ENCODE peak calls at places on chromosomes 6 and 20, in seven cellular contexts. One of them, this sample, is unnamed.

GRCh38 chr6:55399331-55399730 is 72.1 kb downstream of the GFRAL start:
- DNase-seq in psoas muscle: no peak
- DNase-seq in IMR-90: peak
- DNase-seq in left ventricle myocardium inferior: no peak
- DNase-seq in kidney: no peak
- DNase-seq in DND-41: no peak
- DNase-seq in GM12865: no peak
- DNase-seq in this sample: peak

GRCh38 chr20:55053389-55053788 is 578.0 kb downstream of the DOK5 start:
- DNase-seq in psoas muscle: no peak
- DNase-seq in IMR-90: no peak
- DNase-seq in left ventricle myocardium inferior: no peak
- DNase-seq in kidney: no peak
- DNase-seq in DND-41: no peak
- DNase-seq in GM12865: no peak
- DNase-seq in this sample: no peak

GRCh38 chr6:133568970-133569889 is 319.7 kb upstream of the TCF21 start:
- DNase-seq in psoas muscle: peak
- DNase-seq in IMR-90: peak
- DNase-seq in left ventricle myocardium inferior: no peak
- DNase-seq in kidney: no peak
- DNase-seq in DND-41: no peak
- DNase-seq in GM12865: no peak
- DNase-seq in this sample: peak

GRCh38 chr6:158149641-158150040 is 18.4 kb downstream of the SERAC1 start:
- DNase-seq in psoas muscle: no peak
- DNase-seq in IMR-90: peak
- DNase-seq in left ventricle myocardium inferior: no peak
- DNase-seq in kidney: no peak
- DNase-seq in DND-41: no peak
- DNase-seq in GM12865: no peak
- DNase-seq in this sample: peak

GRCh38 chr6:24565196-24565595 is 70.4 kb downstream of the ALDH5A1 start:
- DNase-seq in psoas muscle: no peak
- DNase-seq in IMR-90: no peak
- DNase-seq in left ventricle myocardium inferior: no peak
- DNase-seq in kidney: no peak
- DNase-seq in DND-41: no peak
- DNase-seq in GM12865: no peak
- DNase-seq in this sample: no peak

GRCh38 chr6:130978660-130979396 is 84.2 kb downstream of the EPB41L2 start:
- DNase-seq in psoas muscle: no peak
- DNase-seq in IMR-90: no peak
- DNase-seq in left ventricle myocardium inferior: no peak
- DNase-seq in kidney: no peak
- DNase-seq in DND-41: no peak
- DNase-seq in GM12865: no peak
- DNase-seq in this sample: no peak

GRCh38 chr6:147223751-147224150 is 19.5 kb downstream of the STXBP5 start:
- DNase-seq in psoas muscle: no peak
- DNase-seq in IMR-90: no peak
- DNase-seq in left ventricle myocardium inferior: no peak
- DNase-seq in kidney: no peak
- DNase-seq in DND-41: no peak
- DNase-seq in GM12865: no peak
- DNase-seq in this sample: no peak

GRCh38 chr6:159981171-159981571 is 12.3 kb downstream of the IGF2R start:
- DNase-seq in psoas muscle: no peak
- DNase-seq in IMR-90: no peak
- DNase-seq in left ventricle myocardium inferior: no peak
- DNase-seq in kidney: no peak
- DNase-seq in DND-41: no peak
- DNase-seq in GM12865: no peak
- DNase-seq in this sample: no peak

GRCh38 chr20:44331201-44331600 is 5.6 kb upstream of the R3HDML start:
- DNase-seq in psoas muscle: no peak
- DNase-seq in IMR-90: no peak
- DNase-seq in left ventricle myocardium inferior: no peak
- DNase-seq in kidney: no peak
- DNase-seq in DND-41: no peak
- DNase-seq in GM12865: no peak
- DNase-seq in this sample: no peak

GRCh38 chr6:35293681-35294080 is 3.9 kb upstream of the DEF6 start:
- DNase-seq in psoas muscle: no peak
- DNase-seq in IMR-90: no peak
- DNase-seq in left ventricle myocardium inferior: no peak
- DNase-seq in kidney: no peak
- DNase-seq in DND-41: no peak
- DNase-seq in GM12865: no peak
- DNase-seq in this sample: no peak

GRCh38 chr6:152976749-152977148 is 6.1 kb downstream of the FBXO5 start:
- DNase-seq in psoas muscle: no peak
- DNase-seq in IMR-90: no peak
- DNase-seq in left ventricle myocardium inferior: no peak
- DNase-seq in kidney: no peak
- DNase-seq in DND-41: no peak
- DNase-seq in GM12865: no peak
- DNase-seq in this sample: no peak

GRCh38 chr6:106509420-106510089 is 119.7 kb downstream of the RTN4IP1 start:
- DNase-seq in psoas muscle: no peak
- DNase-seq in IMR-90: no peak
- DNase-seq in left ventricle myocardium inferior: no peak
- DNase-seq in kidney: no peak
- DNase-seq in DND-41: peak
- DNase-seq in GM12865: peak
- DNase-seq in this sample: peak

GRCh38 chr20:23629542-23630391 is 8.0 kb downstream of the CST3 start:
- DNase-seq in psoas muscle: no peak
- DNase-seq in IMR-90: no peak
- DNase-seq in left ventricle myocardium inferior: no peak
- DNase-seq in kidney: no peak
- DNase-seq in DND-41: no peak
- DNase-seq in GM12865: no peak
- DNase-seq in this sample: no peak

GRCh38 chr6:128827675-128828464 is 55.1 kb upstream of the LAMA2 start:
- DNase-seq in psoas muscle: no peak
- DNase-seq in IMR-90: peak
- DNase-seq in left ventricle myocardium inferior: no peak
- DNase-seq in kidney: no peak
- DNase-seq in DND-41: no peak
- DNase-seq in GM12865: no peak
- DNase-seq in this sample: peak

GRCh38 chr20:45061244-45061643 is 39.7 kb downstream of the KCNS1 start:
- DNase-seq in psoas muscle: no peak
- DNase-seq in IMR-90: peak
- DNase-seq in left ventricle myocardium inferior: no peak
- DNase-seq in kidney: no peak
- DNase-seq in DND-41: no peak
- DNase-seq in GM12865: no peak
- DNase-seq in this sample: peak

DNA sequence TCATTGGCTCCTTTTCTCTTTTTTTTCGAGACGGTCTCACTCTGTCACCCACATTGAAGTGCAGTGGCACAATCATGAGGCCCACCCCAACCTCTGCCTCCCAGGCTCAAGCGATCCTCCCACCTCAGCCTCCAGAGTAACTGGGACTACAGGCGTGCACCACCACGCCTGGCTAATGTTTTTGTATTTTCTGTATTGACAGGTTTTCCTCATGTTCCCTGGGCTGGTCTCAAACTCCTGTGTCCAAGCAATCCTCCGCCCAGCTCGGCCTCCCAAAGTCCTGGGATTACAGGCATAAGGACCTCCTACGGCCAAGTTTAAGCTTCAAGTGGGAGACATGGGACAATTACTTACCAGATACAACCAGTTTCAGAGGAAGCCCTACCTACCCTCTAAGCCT is 9.4 kb upstream of the POU5F1 start:
- DNase-seq in psoas muscle: no peak
- DNase-seq in IMR-90: no peak
- DNase-seq in left ventricle myocardium inferior: no peak
- DNase-seq in kidney: no peak
- DNase-seq in DND-41: no peak
- DNase-seq in GM12865: no peak
- DNase-seq in this sample: no peak
- H3K4me3 ChIP-seq in psoas muscle: peak
- H3K4me3 ChIP-seq in IMR-90: no peak
- H3K4me3 ChIP-seq in left ventricle myocardium inferior: peak
- H3K4me3 ChIP-seq in kidney: peak
- H3K4me3 ChIP-seq in DND-41: no peak
- H3K4me3 ChIP-seq in GM12865: no peak
- H3K4me3 ChIP-seq in this sample: no peak

GRCh38 chr20:2237059-2237458 is 58.7 kb upstream of the TGM3 start:
- DNase-seq in psoas muscle: peak
- DNase-seq in IMR-90: peak
- DNase-seq in left ventricle myocardium inferior: no peak
- DNase-seq in kidney: no peak
- DNase-seq in DND-41: no peak
- DNase-seq in GM12865: no peak
- DNase-seq in this sample: peak
- TF ChIP-seq CTCF in psoas muscle: peak
- TF ChIP-seq CTCF in IMR-90: peak
- TF ChIP-seq CTCF in left ventricle myocardium inferior: no peak
- TF ChIP-seq CTCF in kidney: no peak
- TF ChIP-seq CTCF in DND-41: peak
- TF ChIP-seq CTCF in GM12865: no peak
- TF ChIP-seq CTCF in this sample: no peak

GRCh38 chr20:25194333-25194972 is 1.1 kb upstream of the ENTPD6 start:
- DNase-seq in psoas muscle: no peak
- DNase-seq in IMR-90: no peak
- DNase-seq in left ventricle myocardium inferior: no peak
- DNase-seq in kidney: no peak
- DNase-seq in DND-41: no peak
- DNase-seq in GM12865: no peak
- DNase-seq in this sample: no peak
- H3K4me3 ChIP-seq in psoas muscle: no peak
- H3K4me3 ChIP-seq in IMR-90: no peak
- H3K4me3 ChIP-seq in left ventricle myocardium inferior: peak
- H3K4me3 ChIP-seq in kidney: peak
- H3K4me3 ChIP-seq in DND-41: no peak
- H3K4me3 ChIP-seq in GM12865: no peak
- H3K4me3 ChIP-seq in this sample: no peak

GRCh38 chr6:142443102-142443501 is 141.3 kb downstream of the ADGRG6 start:
- DNase-seq in psoas muscle: no peak
- DNase-seq in IMR-90: no peak
- DNase-seq in left ventricle myocardium inferior: no peak
- DNase-seq in kidney: no peak
- DNase-seq in DND-41: no peak
- DNase-seq in GM12865: no peak
- DNase-seq in this sample: no peak

GRCh38 chr6:142438898-142439297 is 137.1 kb downstream of the ADGRG6 start:
- DNase-seq in psoas muscle: no peak
- DNase-seq in IMR-90: no peak
- DNase-seq in left ventricle myocardium inferior: no peak
- DNase-seq in kidney: no peak
- DNase-seq in DND-41: no peak
- DNase-seq in GM12865: no peak
- DNase-seq in this sample: no peak

GRCh38 chr6:142444388-142444787 is 142.6 kb downstream of the ADGRG6 start:
- DNase-seq in psoas muscle: no peak
- DNase-seq in IMR-90: peak
- DNase-seq in left ventricle myocardium inferior: no peak
- DNase-seq in kidney: no peak
- DNase-seq in DND-41: no peak
- DNase-seq in GM12865: no peak
- DNase-seq in this sample: no peak

GRCh38 chr6:142441716-142442115 is 139.9 kb downstream of the ADGRG6 start:
- DNase-seq in psoas muscle: no peak
- DNase-seq in IMR-90: no peak
- DNase-seq in left ventricle myocardium inferior: no peak
- DNase-seq in kidney: no peak
- DNase-seq in DND-41: no peak
- DNase-seq in GM12865: no peak
- DNase-seq in this sample: no peak

GRCh38 chr6:142440603-142441293 is 138.9 kb downstream of the ADGRG6 start:
- DNase-seq in psoas muscle: no peak
- DNase-seq in IMR-90: no peak
- DNase-seq in left ventricle myocardium inferior: no peak
- DNase-seq in kidney: no peak
- DNase-seq in DND-41: no peak
- DNase-seq in GM12865: no peak
- DNase-seq in this sample: peak
- TF ChIP-seq CTCF in psoas muscle: no peak
- TF ChIP-seq CTCF in IMR-90: no peak
- TF ChIP-seq CTCF in left ventricle myocardium inferior: no peak
- TF ChIP-seq CTCF in kidney: no peak
- TF ChIP-seq CTCF in DND-41: no peak
- TF ChIP-seq CTCF in GM12865: no peak
- TF ChIP-seq CTCF in this sample: no peak

GRCh38 chr20:19887566-19888268 is 129.4 kb upstream of the NAA20 start:
- DNase-seq in psoas muscle: no peak
- DNase-seq in IMR-90: no peak
- DNase-seq in left ventricle myocardium inferior: no peak
- DNase-seq in kidney: no peak
- DNase-seq in DND-41: no peak
- DNase-seq in GM12865: no peak
- DNase-seq in this sample: no peak
- H3K4me3 ChIP-seq in psoas muscle: peak
- H3K4me3 ChIP-seq in IMR-90: peak
- H3K4me3 ChIP-seq in left ventricle myocardium inferior: peak
- H3K4me3 ChIP-seq in kidney: peak
- H3K4me3 ChIP-seq in DND-41: no peak
- H3K4me3 ChIP-seq in GM12865: no peak
- H3K4me3 ChIP-seq in this sample: no peak

DNA sequence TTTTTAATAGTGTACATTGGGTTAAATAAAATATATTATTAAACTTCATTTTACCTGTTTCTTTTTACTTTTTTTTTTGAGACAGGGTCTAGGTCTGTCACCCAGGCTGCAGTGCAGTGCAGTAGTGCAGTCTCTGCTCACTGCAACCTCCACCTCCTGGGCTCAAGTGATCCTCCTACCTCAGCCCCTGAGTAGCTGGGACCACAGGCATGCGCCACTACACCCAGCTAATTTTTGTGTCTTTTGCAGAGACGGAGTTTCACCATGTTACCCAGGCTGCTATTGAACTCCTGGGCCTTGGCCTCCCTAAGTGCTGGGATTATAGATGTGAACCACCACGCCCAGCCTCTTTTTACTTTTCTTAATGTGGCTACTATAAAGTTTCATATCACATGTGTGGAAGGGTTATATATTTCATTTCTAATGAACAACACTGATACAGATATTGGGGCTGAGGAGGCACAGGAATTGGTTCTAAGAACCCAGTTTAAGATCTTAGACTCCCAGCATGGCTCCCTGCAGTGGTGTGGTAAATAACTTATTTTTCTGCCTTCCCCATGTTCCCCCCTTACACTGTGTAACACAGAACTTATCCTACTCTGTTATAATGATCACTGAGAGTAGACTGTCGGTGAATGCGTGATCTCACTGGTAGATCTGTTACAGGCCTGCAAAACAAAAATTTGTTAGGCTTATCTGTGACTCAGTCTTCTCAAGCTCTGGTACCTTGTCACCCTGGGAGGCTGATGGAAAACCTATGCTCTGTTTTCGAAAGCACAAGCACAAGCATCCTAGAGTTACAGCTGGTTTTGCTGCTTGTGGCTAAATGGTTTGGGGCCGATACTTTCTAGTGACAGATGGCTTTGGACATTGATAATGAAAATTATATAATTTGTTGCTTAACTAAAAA is 5.8 kb upstream of the ATXN1 start:
- DNase-seq in psoas muscle: no peak
- DNase-seq in IMR-90: peak
- DNase-seq in left ventricle myocardium inferior: no peak
- DNase-seq in kidney: no peak
- DNase-seq in DND-41: no peak
- DNase-seq in GM12865: no peak
- DNase-seq in this sample: peak
- TF ChIP-seq CTCF in psoas muscle: no peak
- TF ChIP-seq CTCF in IMR-90: no peak
- TF ChIP-seq CTCF in left ventricle myocardium inferior: no peak
- TF ChIP-seq CTCF in kidney: no peak
- TF ChIP-seq CTCF in DND-41: no peak
- TF ChIP-seq CTCF in GM12865: no peak
- TF ChIP-seq CTCF in this sample: no peak